ENCODE peak calls at places on chromosomes 4 and X, in eight cellular contexts. H is suprapubic skin; P is germinal center; M is BJ; F is activated gamma-delta T cell treated with Interleukin-2 at 50 U/mL for 16 hours; A is cardiac muscle cell; K is stimulated activated CD4-positive, alpha-beta T cell treated with anti-CD3 and anti-CD28 coated beads, Interleukin-2, amount 100 ng/mL, for 48 hours; C is activated T-helper 1 cell treated with anti-CD3 and anti-CD28 coated beads, Interleukin-2, amount 50 U/mL, for 16 hours. B is an unnamed sample.

GRCh38 chr4:105895609-105896460 is 564 bp downstream of the NPNT start:
- DNase-seq in H (peak; percentile 62), P (peak; percentile 17), M (no peak), F (no peak), A (peak; percentile 44), K (no peak), C (no peak), B (no peak)

GRCh38 chr4:600850-601515 is 24.4 kb upstream of the PDE6B start:
- DNase-seq in H (no peak), P (no peak), M (no peak), F (no peak), A (no peak), K (peak; percentile 24), C (no peak), B (no peak)

GRCh38 chrX:9341305-9342201 is 123.3 kb upstream of the TBL1X start:
- DNase-seq in H (peak; percentile 73), P (peak; percentile 69), M (no peak), F (peak; percentile 61), A (peak; percentile 48), K (no peak), C (peak; percentile 19), B (peak; percentile 43)

GRCh38 chrX:13569479-13570244 is at the start of gene EGFL6:
- DNase-seq in H (no peak), P (no peak), M (no peak), F (no peak), A (peak; percentile 12), K (no peak), C (no peak), B (no peak)

GRCh38 chr4:139655116-139655515 is 10.5 kb upstream of the MGST2 start:
- DNase-seq in H (no peak), P (no peak), M (no peak), F (peak; percentile 12), A (peak; percentile 41), K (no peak), C (no peak), B (no peak)

GRCh38 chrX:53666171-53666570 is 20.3 kb downstream of the HUWE1 start:
- DNase-seq in H (no peak), P (no peak), M (no peak), F (no peak), A (no peak), K (no peak), C (no peak), B (no peak)

GRCh38 chr4:72971572-72971971 is 97.9 kb downstream of the COX18 start:
- DNase-seq in H (no peak), P (no peak), M (peak; percentile 70), F (no peak), A (no peak), K (no peak), C (no peak), B (no peak)

GRCh38 chr4:151031831-151032605 is 16.9 kb upstream of the LRBA start:
- DNase-seq in H (no peak), P (no peak), M (no peak), F (no peak), A (no peak), K (no peak), C (no peak), B (no peak)

GRCh38 chr4:46844325-46844917 is 64.6 kb downstream of the COX7B2 start:
- DNase-seq in H (no peak), P (peak; percentile 3), M (no peak), F (peak; percentile 28), A (peak; percentile 81), K (peak; percentile 50), C (no peak), B (no peak)

GRCh38 chr4:88522702-88523324 is 763 bp downstream of the PYURF start:
- DNase-seq in H (peak; percentile 66), P (peak; percentile 9), M (no peak), F (no peak), A (peak; percentile 41), K (peak; percentile 30), C (no peak), B (no peak)

GRCh38 chr4:185031611-185032010 is 13.3 kb downstream of the HELT start:
- DNase-seq in H (no peak), P (no peak), M (no peak), F (no peak), A (no peak), K (no peak), C (no peak), B (no peak)

GRCh38 chr4:4755306-4755705 is 104.2 kb upstream of the MSX1 start:
- DNase-seq in H (no peak), P (no peak), M (no peak), F (no peak), A (no peak), K (no peak), C (no peak), B (no peak)

GRCh38 chr4:62243895-62244294 is 1043.8 kb downstream of the ADGRL3 start:
- DNase-seq in H (no peak), P (no peak), M (no peak), F (no peak), A (no peak), K (no peak), C (no peak), B (no peak)

GRCh38 chrX:154488336-154489075 is 1.9 kb downstream of the SLC10A3 start:
- DNase-seq in H (peak; percentile 66), P (no peak), M (no peak), F (no peak), A (no peak), K (no peak), C (no peak), B (no peak)

GRCh38 chr4:183855651-183856190 is 49.4 kb upstream of the STOX2 start:
- DNase-seq in H (no peak), P (no peak), M (no peak), F (no peak), A (peak; percentile 44), K (no peak), C (no peak), B (no peak)

GRCh38 chr4:67522851-67523671 is 22.2 kb downstream of the CENPC start:
- DNase-seq in H (no peak), P (no peak), M (no peak), F (no peak), A (no peak), K (no peak), C (no peak), B (no peak)

GRCh38 chr4:2322227-2322626 is 60.3 kb upstream of the MXD4 start:
- DNase-seq in H (no peak), P (no peak), M (no peak), F (no peak), A (no peak), K (no peak), C (no peak), B (no peak)

GRCh38 chr4:147492301-147492700 is 11.4 kb downstream of the EDNRA start:
- DNase-seq in H (no peak), P (no peak), M (no peak), F (no peak), A (no peak), K (no peak), C (no peak), B (no peak)

GRCh38 chr4:14871676-14872430 is 130.4 kb upstream of the CPEB2 start:
- DNase-seq in H (no peak), P (no peak), M (no peak), F (peak; percentile 6), A (peak; percentile 59), K (peak; percentile 23), C (no peak), B (no peak)

GRCh38 chrX:30530591-30530990 is 47.0 kb downstream of the TASL start:
- DNase-seq in H (no peak), P (no peak), M (no peak), F (no peak), A (no peak), K (no peak), C (no peak), B (no peak)

GRCh38 chrX:43745938-43746721 is 90.0 kb downstream of the MAOA start:
- DNase-seq in H (no peak), P (no peak), M (no peak), F (no peak), A (no peak), K (no peak), C (no peak), B (no peak)

GRCh38 chr4:62269918-62270317 is 1069.8 kb downstream of the ADGRL3 start:
- DNase-seq in H (no peak), P (no peak), M (no peak), F (no peak), A (no peak), K (no peak), C (no peak), B (no peak)

GRCh38 chrX:154355094-154355775 is 19.2 kb downstream of the FLNA start:
- DNase-seq in H (no peak), P (no peak), M (no peak), F (no peak), A (no peak), K (no peak), C (no peak), B (no peak)

GRCh38 chr4:119898211-119898610 is 168.4 kb downstream of the MAD2L1 start:
- DNase-seq in H (no peak), P (no peak), M (no peak), F (no peak), A (no peak), K (no peak), C (no peak), B (no peak)

GRCh38 chr4:149896428-149896827 is 80.8 kb upstream of the IQCM start:
- DNase-seq in H (no peak), P (no peak), M (no peak), F (no peak), A (peak; percentile 26), K (no peak), C (no peak), B (no peak)

GRCh38 chrX:120000490-120001246 is 57.1 kb upstream of the NKAP start:
- DNase-seq in H (no peak), P (no peak), M (no peak), F (no peak), A (peak; percentile 40), K (no peak), C (no peak), B (no peak)

B was measured in T-helper 22 cell.